ENCODE peak calls at places on chromosomes 6 and 20, in six cellular contexts. C is PC-3, H is IMR-90, Z is stomach, A is esophagus muscularis mucosa, X is body of pancreas. Y is an unnamed sample.

GRCh38 chr6:138800377-138801150 is 4.7 kb downstream of the ECT2L start:
- DNase-seq in Z (no peak), C (no peak), H (no peak), A (no peak), X (no peak), Y (no peak)

GRCh38 chr20:41098703-41099250 is 38.6 kb upstream of the PLCG1 start:
- DNase-seq in Z (no peak), H (peak; percentile 73), A (no peak), C (no peak), X (no peak), Y (no peak)

GRCh38 chr6:33905081-33905609 is 101.3 kb upstream of the MLN start:
- DNase-seq in H (no peak), X (peak; percentile 6), C (no peak), A (no peak), Z (no peak), Y (no peak)

GRCh38 chr20:32674362-32674789 is 635 bp upstream of the C20orf203 start:
- DNase-seq in Z (peak; percentile 56), X (peak; percentile 37), C (peak; percentile 82), H (peak; percentile 50), A (no peak), Y (no peak)

GRCh38 chr20:40467014-40467413 is 222.0 kb downstream of the MAFB start:
- DNase-seq in C (no peak), H (no peak), Z (no peak), X (no peak), A (peak; percentile 86), Y (no peak)

GRCh38 chr6:2165216-2165725 is 80.1 kb downstream of the GMDS start:
- DNase-seq in C (no peak), Z (no peak), H (no peak), A (no peak), X (no peak), Y (no peak)

GRCh38 chr6:170092826-170093225 is 198.1 kb downstream of the DLL1 start:
- DNase-seq in A (no peak), X (no peak), H (no peak), Z (no peak), C (no peak), Y (no peak)

GRCh38 chr6:104896914-104897313 is 37.2 kb upstream of the HACE1 start:
- DNase-seq in H (no peak), A (no peak), C (peak; percentile 19), X (no peak), Z (no peak), Y (no peak)

GRCh38 chr6:121309768-121310473 is 24.4 kb downstream of the TBC1D32 start:
- DNase-seq in H (peak; percentile 82), X (no peak), C (no peak), Z (no peak), A (no peak), Y (no peak)

GRCh38 chr6:45540375-45540920 is 162.7 kb upstream of the SUPT3H start:
- DNase-seq in Z (no peak), H (no peak), X (no peak), A (no peak), C (no peak), Y (no peak)

GRCh38 chr6:16591681-16592549 is 169.3 kb downstream of the ATXN1 start:
- DNase-seq in A (peak; percentile 21), Z (no peak), C (no peak), X (no peak), H (no peak), Y (no peak)

GRCh38 chr6:90296346-90297123 is at the start of gene BACH2:
- DNase-seq in Z (peak; percentile 95), X (peak; percentile 96), A (peak; percentile 97), C (peak; percentile 84), H (peak; percentile 92), Y (no peak)
- H3K4me1 ChIP-seq in Z (peaks cover 22% of the 10 kb centered on the region), X (peaks cover 15% of the 10 kb centered on the region), A (peaks cover 33% of the 10 kb centered on the region), C (peaks cover 4% of the 10 kb centered on the region), H (no peaks in the 10 kb centered on the region), Y (peaks cover 17% of the 10 kb centered on the region)

GRCh38 chr6:17910178-17910577 is 77.3 kb downstream of the KIF13A start:
- DNase-seq in A (no peak), H (no peak), C (no peak), Z (no peak), X (no peak), Y (no peak)

GRCh38 chr6:17904491-17905120 is 82.8 kb downstream of the KIF13A start:
- DNase-seq in H (peak; percentile 33), C (no peak), A (no peak), Z (no peak), X (no peak), Y (no peak)

GRCh38 chr6:17905611-17906592 is 81.5 kb downstream of the KIF13A start:
- DNase-seq in A (no peak), C (peak; percentile 79), H (peak; percentile 87), Z (no peak), X (no peak), Y (no peak)

GRCh38 chr6:17908831-17909230 is 78.6 kb downstream of the KIF13A start:
- DNase-seq in C (no peak), H (no peak), Z (no peak), X (no peak), A (no peak), Y (no peak)

DNA sequence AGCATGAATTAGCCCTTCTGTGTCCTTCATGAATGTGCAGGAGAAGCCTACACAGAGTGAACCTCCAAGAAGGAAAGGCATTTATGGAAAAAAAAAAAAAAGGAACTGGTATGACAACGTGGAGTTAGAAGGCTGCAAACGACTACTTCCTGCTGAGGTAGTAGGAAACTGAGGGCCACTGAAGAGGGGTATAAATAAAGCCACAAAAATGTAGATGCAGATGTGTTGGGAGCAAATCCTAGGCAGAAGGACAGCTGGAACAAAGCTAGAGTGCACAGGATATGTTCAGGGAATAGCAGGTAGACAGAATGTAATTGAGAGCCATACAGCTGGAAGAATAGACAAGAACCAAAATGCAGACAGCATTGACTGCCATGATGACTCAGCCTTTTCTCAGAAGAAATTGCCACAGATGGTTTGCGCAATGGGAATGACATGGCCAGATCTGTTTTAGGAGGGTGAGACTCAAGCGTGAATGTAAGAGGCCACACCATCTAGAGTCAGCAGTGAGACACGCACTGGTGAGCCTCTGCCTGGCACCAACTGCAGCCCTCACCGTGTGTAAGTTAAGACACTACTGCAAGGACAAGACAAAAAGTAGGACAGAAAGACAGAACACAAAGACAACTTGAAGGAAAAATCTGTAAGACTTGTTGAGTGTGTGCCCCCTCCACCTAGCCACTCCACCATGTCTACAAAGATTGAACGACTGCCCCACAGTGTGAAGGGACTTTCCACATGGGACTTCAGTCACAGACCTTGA is 79.8 kb downstream of the KIF13A start:
- DNase-seq in X (peak; percentile 78), C (peak; percentile 97), Z (peak; percentile 63), H (peak; percentile 100), A (peak; percentile 94), Y (no peak)
- H3K4me3 ChIP-seq in X (no peak overlapping the region), C (no peak overlapping the region), Z (no peak overlapping the region), H (no peak overlapping the region), A (no peak overlapping the region), Y (no peak overlapping the region)

GRCh38 chr6:165858571-165858970 is 195.5 kb upstream of the PDE10A start:
- DNase-seq in H (peak; percentile 44), A (no peak), Z (no peak), X (no peak), C (peak; percentile 15), Y (no peak)
- TF ChIP-seq CTCF in H (peak; percentile 26), A (no peak), Z (no peak), X (no peak), C (peak; percentile 37), Y (no peak)

GRCh38 chr20:48820649-48820973 is 7.2 kb downstream of the PREX1 start:
- DNase-seq in X (no peak), C (no peak), A (no peak), Z (no peak), H (no peak), Y (no peak)

GRCh38 chr20:48822879-48823385 is 4.9 kb downstream of the PREX1 start:
- DNase-seq in A (no peak), C (no peak), X (no peak), Z (no peak), H (no peak), Y (no peak)

GRCh38 chr20:48821261-48821910 is 6.4 kb downstream of the PREX1 start:
- DNase-seq in Z (no peak), C (peak; percentile 41), X (no peak), A (no peak), H (no peak), Y (no peak)

GRCh38 chr20:48823476-48823875 is 4.3 kb downstream of the PREX1 start:
- DNase-seq in Z (no peak), C (no peak), A (no peak), H (no peak), X (no peak), Y (no peak)

DNA sequence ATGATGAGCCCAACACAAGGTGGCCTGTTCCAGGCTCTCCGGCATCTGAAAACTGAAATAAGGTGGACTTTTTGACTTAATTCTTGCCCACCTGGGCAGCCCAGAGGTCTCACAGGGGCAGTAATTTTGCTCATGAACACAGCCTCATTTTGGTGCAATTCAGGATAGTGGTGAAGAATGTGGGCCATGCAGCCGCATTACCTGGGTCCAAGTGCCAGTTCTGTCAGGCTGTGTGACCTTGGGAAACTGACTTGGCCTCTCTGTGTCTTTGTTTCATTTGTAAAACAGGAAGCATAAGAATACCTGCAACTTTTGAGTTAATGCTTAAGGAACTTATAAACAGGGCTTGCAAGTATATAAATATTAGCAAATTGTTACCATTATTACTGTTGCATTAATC is 5.6 kb downstream of the PREX1 start:
- DNase-seq in A (no peak), H (no peak), Z (no peak), C (no peak), X (no peak), Y (no peak)
- H3K4me1 ChIP-seq in A (peaks cover 69% of the 10 kb centered on the region), H (peaks cover 5% of the 10 kb centered on the region), Z (peaks cover 50% of the 10 kb centered on the region), C (peaks cover 48% of the 10 kb centered on the region), X (no peaks in the 10 kb centered on the region), Y (peaks cover 15% of the 10 kb centered on the region)

GRCh38 chr6:106642476-106642875 is 13.1 kb downstream of the QRSL1 start:
- DNase-seq in X (no peak), C (peak; percentile 3), A (no peak), Z (no peak), H (no peak), Y (no peak)

GRCh38 chr6:106639812-106640211 is 10.4 kb downstream of the QRSL1 start:
- DNase-seq in H (no peak), C (no peak), A (no peak), X (no peak), Z (no peak), Y (no peak)

GRCh38 chr6:106634565-106634964 is 5.2 kb downstream of the QRSL1 start:
- DNase-seq in A (no peak), H (no peak), X (no peak), C (no peak), Z (no peak), Y (no peak)

GRCh38 chr6:106637051-106637717 is 7.8 kb downstream of the QRSL1 start:
- DNase-seq in C (no peak), Z (no peak), A (no peak), X (no peak), H (no peak), Y (no peak)

DNA sequence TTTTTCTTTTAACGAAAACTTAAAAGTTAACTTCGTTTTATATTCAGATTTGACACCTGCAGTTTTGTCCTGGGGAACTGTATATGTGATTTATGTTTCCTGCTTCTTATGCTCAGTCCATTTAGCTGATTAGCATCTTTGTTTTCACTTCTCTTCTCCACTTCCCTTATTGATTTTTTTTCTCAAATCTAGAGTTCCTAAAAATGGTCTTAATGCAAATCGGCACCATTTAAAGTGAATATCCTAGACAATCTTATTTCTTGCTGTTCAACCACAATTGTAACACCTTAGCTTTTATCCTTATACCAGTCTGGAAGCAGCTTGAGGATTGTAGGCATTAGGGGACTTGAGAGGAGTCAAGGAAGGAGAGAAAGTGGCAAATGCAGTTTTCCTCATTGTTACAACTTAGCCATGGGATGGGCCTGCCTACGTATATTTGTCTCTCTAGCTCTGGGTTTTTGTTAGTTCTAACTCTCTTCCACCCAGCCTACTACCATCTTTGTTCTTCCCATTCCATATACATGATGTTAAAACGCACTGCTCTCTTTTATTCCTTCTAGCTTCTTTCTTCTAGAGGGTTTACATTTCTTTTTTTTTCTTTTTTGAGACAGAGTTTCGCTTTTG is 8.5 kb downstream of the QRSL1 start:
- DNase-seq in H (no peak), A (no peak), C (no peak), X (no peak), Z (no peak), Y (no peak)
- H3K4me3 ChIP-seq in H (no peak overlapping the region), A (no peak overlapping the region), C (no peak overlapping the region), X (no peak overlapping the region), Z (no peak overlapping the region), Y (no peak overlapping the region)